ENCODE peak calls at places on chromosomes 4 and X, in five cellular contexts. S is K562, N is HepG2, A is H1, D is GM12878. P is an unnamed sample.
A peak's percentile ranks its signal among the peaks of the same experiment; 100 is the strongest.

GRCh38 chr4:174262624-174263444 is 20.6 kb downstream of the FBXO8 start:
- DNase-seq in S (no peak), N (no peak), A (no peak), D (no peak), P (no peak)

GRCh38 chrX:9573282-9574106 is 108.6 kb downstream of the TBL1X start:
- DNase-seq in S (no peak), N (no peak), A (peak; percentile 46), D (no peak), P (no peak)

GRCh38 chr4:156280726-156281125 is 327.1 kb upstream of the CTSO start:
- DNase-seq in S (no peak), N (no peak), A (no peak), D (no peak), P (no peak)

GRCh38 chr4:138870739-138871633 is 144.6 kb upstream of the NOCT start:
- DNase-seq in S (peak; percentile 59), N (peak; percentile 55), A (peak; percentile 84), D (peak; percentile 7), P (peak; percentile 65)

GRCh38 chr4:13535708-13536361 is 8.5 kb downstream of the NKX3-2 start:
- DNase-seq in S (no peak), N (no peak), A (peak; percentile 59), D (no peak), P (no peak)

GRCh38 chr4:153513596-153513995 is 47.4 kb downstream of the TMEM131L start:
- DNase-seq in S (no peak), N (no peak), A (no peak), D (no peak), P (peak; percentile 62)

GRCh38 chrX:24479924-24480722 is 15.0 kb downstream of the PDK3 start:
- DNase-seq in S (no peak), N (no peak), A (no peak), D (peak; percentile 81), P (no peak)

GRCh38 chr4:100317032-100317864 is 127.0 kb upstream of the DDIT4L start:
- DNase-seq in S (no peak), N (no peak), A (no peak), D (no peak), P (no peak)

GRCh38 chr4:140172960-140173359 is 19.0 kb upstream of the MAML3 start:
- DNase-seq in S (no peak), N (no peak), A (no peak), D (no peak), P (no peak)

GRCh38 chrX:3939967-3940610 is 226.6 kb upstream of the PRKX start:
- DNase-seq in S (peak; percentile 3), N (no peak), A (no peak), D (no peak), P (peak; percentile 15)

GRCh38 chr4:111400736-111401135 is 744.5 kb upstream of the FAM241A start:
- DNase-seq in S (no peak), N (no peak), A (no peak), D (no peak), P (no peak)

GRCh38 chr4:186500721-186501304 is 54.6 kb downstream of the MTNR1A start:
- DNase-seq in S (peak; percentile 82), N (no peak), A (no peak), D (no peak), P (no peak)

GRCh38 chrX:26778320-26778888 is 562.4 kb downstream of the MAGEB5 start:
- DNase-seq in S (peak; percentile 12), N (no peak), A (no peak), D (no peak), P (peak; percentile 4)

GRCh38 chr4:137749466-137749865 is 217.2 kb upstream of the PCDH18 start:
- DNase-seq in S (no peak), N (no peak), A (no peak), D (no peak), P (no peak)

GRCh38 chrX:153582896-153583295 is 16.0 kb downstream of the CCNQ start:
- DNase-seq in S (peak; percentile 51), N (peak; percentile 7), A (no peak), D (peak; percentile 23), P (no peak)

GRCh38 chr4:175784986-175785525 is 27.0 kb downstream of the GPM6A start:
- DNase-seq in S (no peak), N (no peak), A (no peak), D (no peak), P (no peak)

GRCh38 chr4:125789018-125789417 is 474.3 kb downstream of the FAT4 start:
- DNase-seq in S (no peak), N (no peak), A (no peak), D (no peak), P (no peak)

GRCh38 chr4:124212835-124213640 is 499.5 kb downstream of the ANKRD50 start:
- DNase-seq in S (no peak), N (no peak), A (no peak), D (no peak), P (no peak)

GRCh38 chr4:41442818-41443217 is 95.1 kb upstream of the LIMCH1 start:
- DNase-seq in S (no peak), N (no peak), A (no peak), D (no peak), P (no peak)

GRCh38 chr4:104591505-104591904 is 96.8 kb upstream of the CXXC4 start:
- DNase-seq in S (no peak), N (no peak), A (peak; percentile 62), D (no peak), P (no peak)

GRCh38 chrX:12950851-12951589 is 23.9 kb upstream of the TMSB4X start:
- DNase-seq in S (peak; percentile 69), N (peak; percentile 26), A (no peak), D (peak; percentile 73), P (no peak)

GRCh38 chr4:100254237-100254636 is 64.0 kb upstream of the DDIT4L start:
- DNase-seq in S (no peak), N (no peak), A (no peak), D (no peak), P (no peak)

GRCh38 chr4:149897784-149898183 is 82.1 kb upstream of the IQCM start:
- DNase-seq in S (no peak), N (no peak), A (no peak), D (no peak), P (peak; percentile 22)

GRCh38 chr4:102564399-102564921 is 63.3 kb downstream of the NFKB1 start:
- DNase-seq in S (no peak), N (no peak), A (no peak), D (peak; percentile 91), P (no peak)

GRCh38 chrX:100819534-100819836 is 706 bp upstream of the CSTF2 start:
- DNase-seq in S (no peak), N (no peak), A (no peak), D (no peak), P (no peak)

GRCh38 chr4:109302366-109303140 is at the start of gene COL25A1:
- DNase-seq in S (no peak), N (no peak), A (peak; percentile 90), D (no peak), P (no peak)

GRCh38 chr4:21765810-21766407 is 182.7 kb downstream of the KCNIP4 start:
- DNase-seq in S (peak; percentile 51), N (peak; percentile 25), A (peak; percentile 64), D (no peak), P (peak; percentile 18)

GRCh38 chr4:123997116-123997515 is 600.5 kb downstream of the SPRY1 start:
- DNase-seq in S (no peak), N (peak; percentile 3), A (no peak), D (no peak), P (peak; percentile 4)

GRCh38 chr4:80183196-80184052 is 13.9 kb upstream of the PRDM8 start:
- DNase-seq in S (no peak), N (no peak), A (no peak), D (no peak), P (no peak)

GRCh38 chrX:131792789-131793462 is 230.2 kb upstream of the STK26 start:
- DNase-seq in S (no peak), N (no peak), A (no peak), D (peak; percentile 90), P (no peak)

GRCh38 chrX:134480061-134480460 is 20.1 kb downstream of the HPRT1 start:
- DNase-seq in S (no peak), N (no peak), A (no peak), D (no peak), P (no peak)

GRCh38 chr4:78766650-78767049 is 9.5 kb upstream of the BMP2K start:
- DNase-seq in S (no peak), N (no peak), A (no peak), D (no peak), P (no peak)

DNA sequence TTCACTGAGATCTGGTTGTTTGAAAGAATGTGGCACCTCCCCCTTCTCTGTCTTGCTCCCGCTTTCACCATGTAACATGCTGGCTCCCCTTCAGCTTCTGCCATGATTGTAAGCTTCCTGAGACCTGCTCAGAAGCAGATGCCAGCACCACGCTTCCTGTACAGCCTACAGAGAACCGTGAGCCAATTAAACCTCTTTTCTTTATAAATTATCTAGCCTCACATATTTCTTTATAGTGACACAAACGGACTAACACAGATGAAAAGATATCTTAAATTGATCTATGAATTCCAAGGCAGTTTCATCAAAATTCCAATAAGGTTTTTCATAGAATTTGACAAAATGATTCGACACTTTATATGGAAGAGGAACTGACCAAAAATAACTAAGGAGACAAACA is 57.0 kb upstream of the OGT start:
- DNase-seq in S (no peak), N (no peak), A (no peak), D (no peak), P (no peak)
- H3K4me2 ChIP-seq in S (no peak overlapping the region), N (no peak overlapping the region), A (no peak overlapping the region), D (no peak overlapping the region), P (no peak overlapping the region)

DNA sequence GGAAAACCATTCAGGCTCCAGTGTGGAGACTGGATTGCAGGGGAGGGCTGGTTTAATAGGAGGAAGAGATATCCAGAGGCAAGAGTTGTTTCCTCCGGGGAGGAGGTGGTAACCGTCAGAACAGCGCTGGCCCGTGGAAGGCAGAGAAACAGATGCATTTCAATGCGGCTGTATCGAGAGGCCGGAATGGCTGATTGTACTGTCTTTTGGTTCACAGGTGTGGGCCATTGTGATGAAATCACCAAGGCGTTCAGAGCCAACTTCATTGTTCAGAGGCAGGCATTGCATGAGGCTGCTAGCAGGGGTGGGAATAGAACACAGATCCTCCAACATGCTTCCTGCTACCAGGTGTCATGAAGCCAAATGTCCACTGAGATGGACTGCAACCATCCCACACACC is 53.0 kb downstream of the SHOX start:
- DNase-seq in S (no peak), N (no peak), A (no peak), D (no peak), P (no peak)
- TF ChIP-seq SP1 in S (no peak), N (no peak), A (no peak), D (no peak), P (no peak)

GRCh38 chr4:76898949-76899640 is 1.2 kb upstream of the SOWAHB start:
- DNase-seq in S (no peak), N (peak; percentile 72), A (no peak), D (no peak), P (no peak)
- H3K4me2 ChIP-seq in S (no peak overlapping the region), N (peak overlapping the region; percentile 91), A (peak overlapping the region; percentile 65), D (peak overlapping the region; percentile 92), P (peak overlapping the region; percentile 97)

DNA sequence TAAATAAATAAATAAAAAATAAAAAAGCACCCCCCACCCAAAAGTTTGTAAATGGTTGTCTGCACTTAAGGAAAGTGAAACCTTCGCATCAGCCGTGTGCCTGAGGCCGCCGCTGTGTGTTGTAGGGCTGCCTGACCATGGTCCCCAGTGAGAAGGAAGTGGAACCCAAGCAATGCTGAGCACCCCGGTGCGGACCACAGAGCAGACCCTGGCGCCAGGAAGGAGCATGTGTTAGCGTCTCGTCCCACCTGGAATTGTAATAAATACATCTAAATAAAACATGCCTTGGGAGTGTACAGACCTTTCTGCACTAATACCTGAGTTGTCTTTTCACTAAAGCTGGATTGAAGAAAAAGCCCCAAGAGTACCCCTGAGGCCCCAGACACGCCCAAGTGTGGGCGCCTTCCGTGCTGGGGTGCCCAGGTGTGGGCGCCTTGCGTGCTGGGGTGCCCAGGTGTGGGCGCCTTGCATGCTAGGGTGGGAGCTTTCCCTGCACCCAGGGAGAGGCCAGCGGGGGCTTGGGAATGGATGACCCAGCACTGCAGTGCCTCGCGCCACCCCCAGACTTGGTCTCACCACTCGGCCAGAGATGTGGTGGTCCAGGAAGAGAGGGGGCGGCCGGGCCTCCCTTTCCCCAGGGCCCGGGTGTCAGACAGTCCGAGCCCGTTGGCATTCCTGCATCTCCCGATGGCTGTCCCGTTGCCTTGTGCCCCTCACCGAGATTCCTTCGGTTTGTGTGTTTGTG is 33.7 kb downstream of the HTT-AS start:
- DNase-seq in S (no peak), N (no peak), A (no peak), D (no peak), P (no peak)
- TF ChIP-seq SP1 in S (no peak), N (no peak), A (no peak), D (no peak), P (no peak)